ENCODE peak calls at places on chromosomes 6 and 20, in five cellular contexts. H, N, Q, F and X are unnamed samples.

GRCh38 chr6:90107721-90108364 is 188.8 kb downstream of the BACH2 start:
- DNase-seq in F (no peak), N (no peak), H (no peak), Q (no peak), X (no peak)

GRCh38 chr20:32274359-32274758 is 3.1 kb upstream of the KIF3B start:
- DNase-seq in H (no peak), F (no peak), N (no peak), Q (no peak), X (peak; percentile 19)

GRCh38 chr6:90362273-90362672 is 65.6 kb upstream of the BACH2 start:
- DNase-seq in Q (no peak), H (no peak), F (no peak), N (no peak), X (no peak)

GRCh38 chr6:69063401-69063800 is 428.3 kb downstream of the ADGRB3 start:
- DNase-seq in H (no peak), F (no peak), N (no peak), Q (no peak), X (no peak)

GRCh38 chr20:36386236-36386635 is 80.1 kb downstream of the DLGAP4 start:
- DNase-seq in N (no peak), F (no peak), Q (no peak), H (no peak), X (no peak)

GRCh38 chr6:105452376-105452775 is 49.5 kb upstream of the PREP start:
- DNase-seq in F (no peak), Q (no peak), H (no peak), N (no peak), X (no peak)

GRCh38 chr20:64119301-64119680 is 11.9 kb upstream of the NPBWR2 start:
- DNase-seq in N (no peak), H (no peak), Q (no peak), F (peak; percentile 43), X (no peak)

GRCh38 chr6:111817451-111818146 is 55.7 kb downstream of the FYN start:
- DNase-seq in N (no peak), F (no peak), H (no peak), Q (no peak), X (no peak)

GRCh38 chr20:58650181-58650775 is 805 bp upstream of the STX16 start:
- DNase-seq in N (peak; percentile 57), H (no peak), Q (peak; percentile 9), F (peak; percentile 75), X (no peak)

GRCh38 chr6:144064831-144065668 is 30.3 kb downstream of the SF3B5 start:
- DNase-seq in N (no peak), F (peak; percentile 54), H (no peak), Q (no peak), X (no peak)

GRCh38 chr6:33298773-33299236 is at the start of gene RGL2:
- DNase-seq in H (no peak), N (peak; percentile 84), Q (peak; percentile 58), F (no peak), X (peak; percentile 43)

GRCh38 chr6:17574871-17575560 is 25.1 kb upstream of the FAM8A1 start:
- DNase-seq in F (no peak), N (no peak), H (no peak), Q (no peak), X (no peak)

GRCh38 chr6:89575562-89575960 is 63.0 kb downstream of the LYRM2 start:
- DNase-seq in H (no peak), F (no peak), N (no peak), Q (no peak), X (no peak)

GRCh38 chr6:147283460-147283859 is 79.2 kb downstream of the STXBP5 start:
- DNase-seq in H (no peak), N (peak; percentile 22), Q (no peak), F (no peak), X (peak; percentile 4)

GRCh38 chr6:149901444-149902140 is 3.7 kb upstream of the RAET1E start:
- DNase-seq in Q (no peak), N (no peak), H (no peak), F (no peak), X (no peak)

GRCh38 chr20:6245436-6245835 is 122.6 kb upstream of the FERMT1 start:
- DNase-seq in N (no peak), Q (no peak), H (no peak), F (no peak), X (no peak)

GRCh38 chr6:87151786-87152527 is 3.4 kb upstream of the ZNF292 start:
- DNase-seq in N (peak; percentile 66), F (peak; percentile 88), H (no peak), Q (peak; percentile 41), X (peak; percentile 70)

GRCh38 chr6:1624848-1625341 is 15.2 kb downstream of the FOXC1 start:
- DNase-seq in F (no peak), H (no peak), N (no peak), Q (no peak), X (no peak)

GRCh38 chr20:62170536-62170935 is 12.3 kb upstream of the MTG2 start:
- DNase-seq in Q (no peak), H (no peak), F (no peak), N (no peak), X (no peak)

GRCh38 chr6:67345946-67346345 is 1289.1 kb upstream of the ADGRB3 start:
- DNase-seq in H (no peak), F (no peak), N (no peak), Q (no peak), X (no peak)

GRCh38 chr20:64192406-64192805 is 28.2 kb downstream of the MYT1 start:
- DNase-seq in H (no peak), Q (no peak), N (no peak), F (peak; percentile 78), X (peak; percentile 47)

DNA sequence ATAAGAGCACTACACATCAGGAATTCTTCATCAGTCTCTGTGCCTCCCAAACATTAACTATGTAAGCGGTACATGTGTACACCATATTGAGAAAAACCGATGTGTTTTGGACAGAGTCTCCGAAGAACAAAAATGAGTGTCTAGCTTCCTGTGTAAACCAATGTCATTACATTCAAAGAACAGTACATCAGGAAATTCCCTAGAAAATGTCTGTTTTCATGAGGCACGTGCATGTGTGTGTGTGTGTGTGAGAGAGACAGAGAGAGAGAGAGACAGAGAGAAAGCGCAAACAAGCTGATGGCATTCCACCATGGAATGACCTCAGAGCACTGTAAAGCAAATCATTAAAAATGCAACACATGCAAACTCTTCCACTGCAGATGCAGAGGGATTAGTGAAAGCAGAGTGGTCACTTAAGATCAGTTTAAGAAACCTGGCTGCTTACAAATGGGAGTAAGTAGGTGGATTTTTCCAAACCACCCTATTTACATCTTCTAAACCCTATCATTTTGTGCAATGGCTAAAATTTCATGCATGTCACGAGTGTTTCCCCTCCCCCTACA is 133.9 kb downstream of the HIVEP2 start:
- DNase-seq in F (no peak), H (no peak), N (no peak), Q (no peak), X (no peak)
- H3K4me3 ChIP-seq in F (no peak overlapping the region), H (no peak overlapping the region), N (no peak overlapping the region), Q (no peak overlapping the region), X (no peak overlapping the region)

DNA sequence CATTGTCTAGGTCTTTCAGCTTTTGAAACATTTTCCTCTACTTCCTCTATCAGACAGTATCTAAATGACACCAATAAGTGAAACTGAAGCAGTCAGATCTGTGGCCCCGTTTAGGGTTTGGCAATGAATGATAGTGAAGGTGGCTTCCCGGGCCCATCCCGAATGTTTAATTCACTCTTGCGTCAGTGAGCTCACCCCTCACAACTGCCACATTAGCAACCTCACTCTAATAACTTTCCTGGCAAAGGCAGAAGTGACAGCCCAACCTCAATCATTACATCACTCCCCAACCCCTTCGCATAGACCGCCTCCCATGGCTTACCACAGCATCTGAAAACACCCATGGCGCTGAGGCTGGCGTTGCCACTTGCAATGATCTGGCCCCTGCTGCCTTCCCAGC is 92.4 kb upstream of the CD83 start:
- DNase-seq in N (no peak), Q (no peak), H (no peak), F (no peak), X (no peak)
- H3K4me1 ChIP-seq in N (no peaks in the 10 kb centered on the region), Q (no peaks in the 10 kb centered on the region), H (no peaks in the 10 kb centered on the region), F (peaks cover 11% of the 10 kb centered on the region), X (no peaks in the 10 kb centered on the region)

DNA sequence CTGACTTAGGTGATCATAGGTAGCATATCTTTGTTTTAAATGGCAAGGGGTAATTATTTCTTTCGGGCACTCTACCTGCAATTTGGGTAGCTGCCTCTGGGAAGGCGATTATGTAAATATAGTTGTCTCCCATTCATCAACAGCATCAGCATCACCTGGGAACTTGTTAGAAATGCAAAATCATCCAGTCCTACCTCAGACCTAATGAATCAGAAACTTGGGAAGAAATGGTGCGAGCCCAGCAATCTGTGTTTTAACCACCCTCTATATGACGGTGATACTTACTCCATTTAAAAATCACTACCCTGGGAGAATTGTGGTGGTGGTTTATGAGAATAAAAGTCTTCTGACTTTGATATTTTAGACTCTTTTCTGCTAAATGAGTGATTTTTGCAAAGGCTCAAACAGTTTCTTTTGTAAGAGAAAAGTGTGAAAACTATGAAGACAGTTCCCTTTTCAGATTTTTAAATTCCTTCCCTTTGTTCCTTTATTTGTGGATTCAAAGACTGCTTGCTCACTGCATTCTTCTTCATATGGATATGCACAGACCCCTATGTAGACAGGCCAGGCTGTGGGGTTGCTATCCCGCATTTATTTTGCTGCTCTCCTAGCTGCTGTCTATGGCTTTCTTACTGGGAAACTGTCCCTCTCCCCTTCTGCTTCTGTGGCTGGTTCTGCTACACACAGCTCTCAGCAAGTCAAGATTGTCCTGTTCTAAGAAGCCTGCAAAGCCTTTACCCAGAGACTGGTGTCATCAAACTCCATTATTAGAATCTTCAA is 365.3 kb downstream of the RNF144B start:
- DNase-seq in Q (no peak), F (peak; percentile 74), H (no peak), N (no peak), X (no peak)
- H3K4me3 ChIP-seq in Q (no peak overlapping the region), F (no peak overlapping the region), H (no peak overlapping the region), N (no peak overlapping the region), X (no peak overlapping the region)

DNA sequence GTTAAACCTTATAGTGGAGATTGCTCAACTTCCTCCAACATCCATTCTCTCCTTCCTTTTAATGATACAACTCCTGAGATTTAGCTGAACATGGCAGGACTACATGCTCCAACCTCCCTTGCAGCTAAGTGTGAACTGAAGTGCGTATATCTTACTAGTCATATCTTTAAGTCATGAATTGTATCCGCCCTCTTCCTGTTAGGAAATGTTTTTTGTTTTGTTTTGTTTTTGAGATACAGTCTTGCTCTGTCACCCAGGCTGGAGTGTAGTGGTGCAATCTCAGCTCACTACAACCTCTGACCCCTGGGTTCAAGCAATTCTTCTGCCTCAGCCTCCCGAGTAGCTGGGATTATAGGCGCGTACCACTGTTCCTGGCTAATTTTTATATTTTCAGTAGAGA is 8.8 kb upstream of the OSTM1 start:
- DNase-seq in H (no peak), Q (no peak), F (no peak), N (no peak), X (no peak)
- H3K4me1 ChIP-seq in H (peaks cover 12% of the 10 kb centered on the region), Q (no peaks in the 10 kb centered on the region), F (no peaks in the 10 kb centered on the region), N (no peaks in the 10 kb centered on the region), X (no peaks in the 10 kb centered on the region)

GRCh38 chr6:106702451-106703110 is 73.2 kb downstream of the QRSL1 start:
- DNase-seq in H (no peak), F (no peak), Q (no peak), N (no peak), X (peak; percentile 35)
- H3K4me3 ChIP-seq in H (no peak overlapping the region), F (no peak overlapping the region), Q (no peak overlapping the region), N (no peak overlapping the region), X (peak overlapping the region; percentile 8)